ENCODE peak calls at places on chromosomes 2 and 18, in seven cellular contexts. T, L, Z, J, Y, M and I are unnamed samples.

GRCh38 chr2:26410764-26411243 is 9.1 kb downstream of the DRC1 start:
- DNase-seq in M (no peak), T (no peak), Y (no peak), Z (no peak), J (no peak), L (no peak), I (no peak)

GRCh38 chr2:234970467-234970866 is 18.6 kb downstream of the SH3BP4 start:
- DNase-seq in T (no peak), Y (no peak), M (no peak), J (no peak), Z (no peak), L (no peak), I (no peak)

GRCh38 chr18:23468753-23469459 is 15.8 kb downstream of the RIOK3 start:
- DNase-seq in M (no peak), Z (no peak), Y (no peak), J (no peak), T (no peak), L (no peak), I (no peak)

GRCh38 chr2:81324046-81324445 is 1019.5 kb upstream of the LRRTM1 start:
- DNase-seq in Y (no peak), J (no peak), T (no peak), M (peak), Z (no peak), L (no peak), I (peak)

GRCh38 chr18:75240433-75240832 is 29.8 kb downstream of the TSHZ1 start:
- DNase-seq in L (no peak), M (no peak), T (no peak), Y (no peak), Z (no peak), J (no peak), I (no peak)

GRCh38 chr2:181352158-181352557 is 105.0 kb upstream of the ITGA4 start:
- DNase-seq in M (no peak), T (no peak), Y (no peak), J (no peak), L (no peak), Z (no peak), I (no peak)

GRCh38 chr2:127049927-127050802 is 56.8 kb downstream of the BIN1 start:
- DNase-seq in T (peak), M (peak), Z (peak), L (no peak), Y (peak), J (peak), I (peak)

GRCh38 chr18:76374330-76375281 is 120.4 kb downstream of the ZNF516 start:
- DNase-seq in T (peak), Z (no peak), J (no peak), Y (no peak), L (no peak), M (no peak), I (no peak)

GRCh38 chr2:121839584-121839983 is 84.1 kb downstream of the TSN start:
- DNase-seq in L (no peak), Z (no peak), T (no peak), M (no peak), J (no peak), Y (no peak), I (no peak)